ENCODE peak calls at places on chromosomes 4 and X, in five cellular contexts. H, F, V, R and T are unnamed samples.

GRCh38 chr4:155005395-155006087 is 202.9 kb upstream of the NPY2R start:
- DNase-seq in H (no peak), F (peak; percentile 94), V (peak; percentile 47), R (no peak), T (no peak)

GRCh38 chrX:150062292-150063137 is 124.2 kb upstream of the EOLA2 start:
- DNase-seq in H (no peak), F (peak; percentile 80), V (peak; percentile 78), R (peak; percentile 80), T (no peak)

GRCh38 chrX:31449975-31450374 is 378.1 kb upstream of the FTHL17 start:
- DNase-seq in H (no peak), F (peak; percentile 53), V (no peak), R (no peak), T (no peak)

GRCh38 chr4:165381821-165382373 is 3.1 kb downstream of the CPE start:
- DNase-seq in H (no peak), F (no peak), V (no peak), R (no peak), T (no peak)

GRCh38 chr4:87108142-87108546 is 112.3 kb downstream of the KLHL8 start:
- DNase-seq in H (no peak), F (peak; percentile 95), V (peak; percentile 72), R (peak; percentile 80), T (no peak)

GRCh38 chrX:106898462-106898861 is 4.7 kb downstream of the RIPPLY1 start:
- DNase-seq in H (peak; percentile 18), F (peak; percentile 70), V (peak; percentile 79), R (no peak), T (peak; percentile 52)

GRCh38 chr4:112517911-112518310 is 1.9 kb upstream of the NEUROG2 start:
- DNase-seq in H (peak; percentile 49), F (no peak), V (no peak), R (no peak), T (no peak)

GRCh38 chr4:22999419-22999818 is 306.7 kb downstream of the GBA3 start:
- DNase-seq in H (no peak), F (no peak), V (peak; percentile 17), R (no peak), T (no peak)

GRCh38 chr4:80197601-80198444 is 520 bp downstream of the PRDM8 start:
- DNase-seq in H (no peak), F (no peak), V (no peak), R (no peak), T (no peak)

GRCh38 chrX:130125090-130125489 is 14.8 kb upstream of the ELF4 start:
- DNase-seq in H (no peak), F (peak; percentile 84), V (no peak), R (peak; percentile 56), T (no peak)

GRCh38 chr4:4948370-4948769 is 70.9 kb downstream of the CYTL1 start:
- DNase-seq in H (no peak), F (no peak), V (no peak), R (no peak), T (no peak)

GRCh38 chr4:118849867-118850812 is 14.2 kb upstream of the SEC24D start:
- DNase-seq in H (peak; percentile 35), F (no peak), V (peak; percentile 4), R (no peak), T (peak; percentile 44)

GRCh38 chr4:7964890-7965662 is 25.4 kb upstream of the AFAP1 start:
- DNase-seq in H (no peak), F (peak; percentile 74), V (peak; percentile 44), R (peak; percentile 76), T (no peak)

DNA sequence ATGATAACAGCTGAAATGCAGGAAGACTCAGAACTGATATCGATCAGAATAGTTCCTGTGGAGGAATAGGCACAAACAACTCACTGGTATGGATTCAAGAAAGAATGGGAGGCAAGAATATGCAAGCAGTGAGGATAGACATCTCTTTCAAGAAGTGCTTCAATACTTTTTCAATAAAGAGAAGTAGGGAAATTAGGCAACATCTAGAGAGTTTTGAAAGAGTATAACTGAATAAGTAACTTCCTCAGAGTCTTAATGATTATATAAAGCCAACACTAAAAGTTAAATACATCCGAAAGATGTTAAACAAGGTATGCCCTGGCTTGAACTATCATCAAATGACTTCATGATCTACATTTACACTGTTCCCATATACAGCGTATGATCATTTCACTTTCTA is 1443.0 kb downstream of the PCDH7 start:
- DNase-seq in H (no peak), F (no peak), V (no peak), R (no peak), T (no peak)
- TF ChIP-seq CTCF in H (no peak), F (no peak), V (no peak), R (no peak), T (no peak)

GRCh38 chr4:27703771-27704170 is 843.1 kb downstream of the STIM2 start:
- DNase-seq in H (no peak), F (no peak), V (no peak), R (no peak), T (no peak)

GRCh38 chr4:27701563-27701962 is 840.9 kb downstream of the STIM2 start:
- DNase-seq in H (no peak), F (no peak), V (no peak), R (no peak), T (no peak)

DNA sequence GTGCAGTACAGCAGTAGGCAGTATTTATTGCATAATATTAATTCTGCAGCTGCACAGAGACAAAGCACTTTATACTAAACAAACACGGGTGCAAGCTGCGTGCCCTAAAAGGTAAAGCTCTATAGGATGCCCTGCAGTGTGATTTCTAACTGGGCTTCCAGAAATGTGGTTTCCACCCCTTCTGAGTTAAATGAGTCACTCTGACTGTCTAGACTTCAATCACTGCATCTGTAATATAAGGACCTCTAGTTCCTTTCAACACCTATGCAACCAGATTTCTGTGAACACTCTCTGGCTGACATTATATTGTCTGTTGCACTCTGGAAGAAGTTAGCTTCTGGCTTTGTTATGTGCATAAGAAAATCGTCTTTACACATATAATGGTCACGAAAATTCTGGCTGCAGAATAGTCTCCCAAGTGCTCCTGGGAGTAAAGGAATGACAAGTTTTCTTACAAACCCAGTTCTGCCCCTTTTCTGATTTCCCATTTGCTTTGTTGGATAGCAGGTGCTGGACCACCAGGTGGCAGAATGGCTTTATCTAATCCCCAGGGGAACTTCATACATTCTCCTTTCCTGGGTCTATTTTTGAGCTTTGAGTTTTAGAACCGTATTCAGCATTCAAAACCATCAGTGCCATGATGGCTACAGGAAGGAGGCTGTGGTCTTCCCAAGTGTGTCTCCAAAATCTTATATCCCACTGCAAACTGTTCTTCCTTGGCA is 842.2 kb downstream of the STIM2 start:
- DNase-seq in H (no peak), F (peak; percentile 15), V (peak; percentile 49), R (no peak), T (no peak)
- TF ChIP-seq CTCF in H (peak; percentile 8), F (peak; percentile 27), V (peak; percentile 63), R (no peak), T (no peak)

GRCh38 chrX:140040397-140040796 is 75.1 kb upstream of the CXorf66 start:
- DNase-seq in H (no peak), F (no peak), V (peak; percentile 86), R (no peak), T (no peak)

GRCh38 chrX:140038842-140039241 is 73.5 kb upstream of the CXorf66 start:
- DNase-seq in H (no peak), F (no peak), V (no peak), R (no peak), T (no peak)

DNA sequence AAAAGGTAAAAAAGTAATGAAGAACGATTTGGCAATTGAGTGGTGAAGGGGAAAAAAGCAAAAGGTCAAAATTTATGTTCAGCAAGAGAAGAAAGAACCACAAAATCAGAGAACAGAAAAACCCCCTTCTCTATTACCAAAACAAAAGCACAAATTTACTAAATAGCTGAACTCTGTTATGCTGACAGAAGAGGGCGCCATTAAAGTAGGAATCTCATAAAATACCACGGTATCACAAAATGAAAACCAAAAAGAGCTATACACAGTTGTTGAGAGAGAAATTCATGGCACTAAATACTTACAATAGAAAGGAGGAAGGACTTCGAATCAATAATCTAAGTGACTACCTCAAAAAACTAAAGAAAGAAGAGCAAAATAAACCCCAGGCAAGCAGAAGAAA is 69.6 kb upstream of the CXorf66 start:
- DNase-seq in H (no peak), F (no peak), V (peak; percentile 33), R (no peak), T (peak; percentile 10)
- TF ChIP-seq CTCF in H (no peak), F (peak; percentile 8), V (peak; percentile 66), R (no peak), T (peak; percentile 5)

GRCh38 chrX:30275498-30275897 is 28.6 kb downstream of the MAGEB1 start:
- DNase-seq in H (no peak), F (peak; percentile 54), V (peak; percentile 43), R (no peak), T (no peak)
- TF ChIP-seq CTCF in H (no peak), F (peak; percentile 39), V (peak; percentile 60), R (peak; percentile 31), T (no peak)

GRCh38 chr4:139557506-139558110 is 1.6 kb upstream of the SETD7 start:
- DNase-seq in H (no peak), F (no peak), V (no peak), R (no peak), T (no peak)

GRCh38 chr4:139556735-139557505 is 901 bp upstream of the SETD7 start:
- DNase-seq in H (peak; percentile 43), F (no peak), V (peak; percentile 42), R (peak; percentile 78), T (peak; percentile 59)

GRCh38 chr4:139555705-139556070 is 331 bp downstream of the SETD7 start:
- DNase-seq in H (no peak), F (no peak), V (no peak), R (peak; percentile 82), T (no peak)

GRCh38 chr4:139555073-139555704 is 830 bp downstream of the SETD7 start:
- DNase-seq in H (peak; percentile 67), F (peak; percentile 86), V (peak; percentile 77), R (peak; percentile 96), T (peak; percentile 72)

DNA sequence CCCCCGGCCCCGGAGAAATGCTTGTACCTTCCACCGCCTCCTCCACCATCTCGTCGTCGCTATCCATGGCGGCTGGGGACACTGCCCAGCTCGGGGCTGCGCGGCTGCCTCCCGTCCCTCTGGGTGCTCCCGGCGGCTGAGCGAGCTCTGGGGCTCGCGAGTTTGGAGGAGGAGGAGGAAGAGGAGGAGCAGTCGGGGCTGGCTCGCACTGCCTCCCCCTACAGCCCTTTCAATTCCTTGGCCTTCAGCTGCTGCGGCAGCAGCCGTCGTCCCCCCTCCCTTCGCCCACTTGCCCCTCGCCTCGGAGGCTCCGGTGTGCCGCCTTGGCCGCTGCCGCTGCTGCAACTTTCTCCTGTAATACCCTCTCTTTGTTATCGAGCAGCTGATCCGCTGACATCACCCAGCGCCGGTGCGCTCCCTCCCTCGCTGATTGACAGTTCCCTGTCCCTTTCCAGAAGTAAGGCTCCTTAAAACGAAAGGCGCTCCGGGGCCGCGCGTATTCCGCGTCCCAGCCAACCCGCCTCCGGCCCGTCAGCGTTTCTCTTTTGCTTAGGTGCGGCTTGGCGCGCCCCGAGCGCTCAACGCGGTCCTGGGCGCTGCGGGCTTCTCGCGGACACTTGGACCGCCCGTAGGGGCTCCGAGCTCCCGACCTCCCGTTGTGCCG is at the start of gene SETD7:
- DNase-seq in H (peak; percentile 65), F (peak; percentile 71), V (peak; percentile 57), R (peak; percentile 88), T (peak; percentile 73)
- TF ChIP-seq CTCF in H (no peak), F (peak; percentile 7), V (no peak), R (no peak), T (no peak)

DNA sequence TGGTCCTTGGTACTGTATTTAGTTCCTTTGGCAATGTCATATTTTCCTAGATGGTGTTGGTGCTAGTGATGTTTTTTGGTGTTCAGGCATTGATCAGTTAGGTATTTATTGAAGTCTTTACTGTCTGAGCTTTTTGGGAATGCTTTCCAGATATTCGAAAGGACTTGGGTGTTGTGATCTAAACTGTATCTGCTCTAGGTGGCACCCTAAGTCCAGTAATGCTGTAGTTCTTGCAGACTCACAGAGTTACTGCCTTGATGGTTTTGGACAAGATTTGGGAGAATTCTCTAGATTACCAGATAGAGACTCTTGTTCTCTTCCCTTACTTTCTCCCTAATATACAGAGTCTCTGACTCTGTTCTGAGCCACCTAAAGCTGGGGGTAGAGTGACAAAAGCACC is 513.6 kb upstream of the PITX2 start:
- DNase-seq in H (no peak), F (peak; percentile 61), V (peak; percentile 13), R (no peak), T (no peak)
- TF ChIP-seq CTCF in H (no peak), F (peak; percentile 29), V (peak; percentile 29), R (peak; percentile 16), T (no peak)

GRCh38 chr4:6329478-6330383 is 60.1 kb downstream of the WFS1 start:
- DNase-seq in H (no peak), F (no peak), V (no peak), R (peak; percentile 39), T (no peak)
- TF ChIP-seq CTCF in H (no peak), F (no peak), V (no peak), R (no peak), T (no peak)